ENCODE peak calls at places on chromosomes 11 and 22, in seven cellular contexts. One of them, this sample, is unnamed.

GRCh38 chr22:19723990-19724827 is 870 bp downstream of the GP1BB start:
- DNase-seq in substantia nigra: no peak
- DNase-seq in activated gamma-delta T cell: no peak
- DNase-seq in left lobe of liver: no peak
- DNase-seq in NCI-H146: no peak
- DNase-seq in memory B cell: no peak
- DNase-seq in effector memory CD4-positive, alpha-beta T cell: no peak
- DNase-seq in this sample: no peak

GRCh38 chr22:31818481-31819392 is 64.9 kb downstream of the DEPDC5 start:
- DNase-seq in substantia nigra: no peak
- DNase-seq in activated gamma-delta T cell: no peak
- DNase-seq in left lobe of liver: no peak
- DNase-seq in NCI-H146: no peak
- DNase-seq in memory B cell: no peak
- DNase-seq in effector memory CD4-positive, alpha-beta T cell: no peak
- DNase-seq in this sample: no peak

GRCh38 chr11:63020671-63021255 is 5.1 kb upstream of the SLC22A8 start:
- DNase-seq in substantia nigra: peak; percentile 17
- DNase-seq in activated gamma-delta T cell: no peak
- DNase-seq in left lobe of liver: peak; percentile 40
- DNase-seq in NCI-H146: no peak
- DNase-seq in memory B cell: no peak
- DNase-seq in effector memory CD4-positive, alpha-beta T cell: no peak
- DNase-seq in this sample: no peak

GRCh38 chr22:50730013-50730891 is 7.8 kb upstream of the ACR start:
- DNase-seq in substantia nigra: no peak
- DNase-seq in activated gamma-delta T cell: no peak
- DNase-seq in left lobe of liver: peak; percentile 45
- DNase-seq in NCI-H146: no peak
- DNase-seq in memory B cell: no peak
- DNase-seq in effector memory CD4-positive, alpha-beta T cell: no peak
- DNase-seq in this sample: no peak

GRCh38 chr11:112178428-112178827 is 3.1 kb downstream of the BCO2 start:
- DNase-seq in substantia nigra: no peak
- DNase-seq in activated gamma-delta T cell: no peak
- DNase-seq in left lobe of liver: no peak
- DNase-seq in NCI-H146: no peak
- DNase-seq in memory B cell: no peak
- DNase-seq in effector memory CD4-positive, alpha-beta T cell: no peak
- DNase-seq in this sample: no peak

GRCh38 chr22:30943368-30943767 is 25.2 kb downstream of the MORC2 start:
- DNase-seq in substantia nigra: no peak
- DNase-seq in activated gamma-delta T cell: no peak
- DNase-seq in left lobe of liver: no peak
- DNase-seq in NCI-H146: no peak
- DNase-seq in memory B cell: no peak
- DNase-seq in effector memory CD4-positive, alpha-beta T cell: peak; percentile 51
- DNase-seq in this sample: no peak

GRCh38 chr11:121304750-121305149 is 12.2 kb downstream of the SC5D start:
- DNase-seq in substantia nigra: no peak
- DNase-seq in activated gamma-delta T cell: no peak
- DNase-seq in left lobe of liver: no peak
- DNase-seq in NCI-H146: no peak
- DNase-seq in memory B cell: no peak
- DNase-seq in effector memory CD4-positive, alpha-beta T cell: no peak
- DNase-seq in this sample: no peak

GRCh38 chr11:133157180-133157579 is 375.1 kb downstream of the OPCML start:
- DNase-seq in substantia nigra: peak; percentile 28
- DNase-seq in activated gamma-delta T cell: no peak
- DNase-seq in left lobe of liver: no peak
- DNase-seq in NCI-H146: peak; percentile 5
- DNase-seq in memory B cell: no peak
- DNase-seq in effector memory CD4-positive, alpha-beta T cell: no peak
- DNase-seq in this sample: no peak

GRCh38 chr11:6682591-6682935 is 577 bp downstream of the MRPL17 start:
- DNase-seq in substantia nigra: no peak
- DNase-seq in activated gamma-delta T cell: no peak
- DNase-seq in left lobe of liver: no peak
- DNase-seq in NCI-H146: no peak
- DNase-seq in memory B cell: peak; percentile 18
- DNase-seq in effector memory CD4-positive, alpha-beta T cell: no peak
- DNase-seq in this sample: no peak

GRCh38 chr11:7384691-7385090 is 100.6 kb upstream of the OLFML1 start:
- DNase-seq in substantia nigra: no peak
- DNase-seq in activated gamma-delta T cell: no peak
- DNase-seq in left lobe of liver: no peak
- DNase-seq in NCI-H146: no peak
- DNase-seq in memory B cell: no peak
- DNase-seq in effector memory CD4-positive, alpha-beta T cell: no peak
- DNase-seq in this sample: no peak

GRCh38 chr11:71172680-71173079 is 79.7 kb downstream of the SHANK2 start:
- DNase-seq in substantia nigra: no peak
- DNase-seq in activated gamma-delta T cell: no peak
- DNase-seq in left lobe of liver: peak; percentile 14
- DNase-seq in NCI-H146: no peak
- DNase-seq in memory B cell: no peak
- DNase-seq in effector memory CD4-positive, alpha-beta T cell: no peak
- DNase-seq in this sample: no peak

This sample was measured in KG1.